ENCODE peak calls at places on chromosomes 7 and 10, in four cellular contexts. O is endothelial cell of umbilical vein, U is IMR-90, R is stomach. N is an unnamed sample. For H3K27me3, H3K4me1 and H3K36me3, the result is how much of the 10 kb centered on the place peaks cover.

GRCh38 chr7:128869138-128869943 is 6.7 kb downstream of the ATP6V1F start:
- DNase-seq in O (peak), R (peak), U (peak), N (no peak)

GRCh38 chr7:84674236-84674913 is 479.8 kb upstream of the SEMA3A start:
- DNase-seq in U (no peak), R (no peak), O (peak), N (no peak)

GRCh38 chr7:52021343-52021742 is 704.7 kb upstream of the COBL start:
- DNase-seq in R (no peak), O (no peak), U (no peak), N (no peak)

GRCh38 chr10:62043493-62043938 is 142.0 kb downstream of the ARID5B start:
- DNase-seq in R (no peak), O (no peak), U (peak), N (no peak)

GRCh38 chr10:115171392-115171960 is 78.3 kb downstream of the ATRNL1 start:
- DNase-seq in O (peak), U (no peak), R (no peak), N (no peak)

GRCh38 chr10:113958631-113959382 is 84.9 kb upstream of the ADRB1 start:
- DNase-seq in U (peak), O (peak), R (peak), N (no peak)

GRCh38 chr10:86888585-86889381 is 68.6 kb downstream of the MMRN2 start:
- DNase-seq in R (no peak), O (peak), U (peak), N (no peak)

GRCh38 chr10:117476281-117476680 is 66.3 kb upstream of the EMX2 start:
- DNase-seq in U (no peak), R (no peak), O (no peak), N (no peak)

GRCh38 chr7:1749864-1750466 is 79.9 kb downstream of the ELFN1 start:
- DNase-seq in O (no peak), U (no peak), R (no peak), N (no peak)

GRCh38 chr10:79995979-79996629 is 47.2 kb upstream of the SFTPD start:
- DNase-seq in O (no peak), U (no peak), R (no peak), N (no peak)

GRCh38 chr10:105148456-105148855 is 507.4 kb downstream of the SORCS3 start:
- DNase-seq in R (no peak), O (no peak), U (no peak), N (no peak)

GRCh38 chr10:13162013-13162364 is 631 bp downstream of the MCM10 start:
- DNase-seq in R (no peak), O (peak), U (no peak), N (no peak)

GRCh38 chr7:112205348-112206237 is 606 bp downstream of the DOCK4 start:
- DNase-seq in U (peak), O (peak), R (peak), N (no peak)

GRCh38 chr7:91789558-91789957 is 90.9 kb downstream of the MTERF1 start:
- DNase-seq in R (no peak), O (no peak), U (no peak), N (no peak)

GRCh38 chr7:98110249-98111022 is 3.8 kb downstream of the LMTK2 start:
- DNase-seq in U (peak), R (peak), O (peak), N (no peak)

GRCh38 chr7:145434811-145435210 is 599.0 kb upstream of the TPK1 start:
- DNase-seq in U (no peak), O (no peak), R (no peak), N (no peak)

GRCh38 chr10:131806646-131807317 is 94.0 kb upstream of the PPP2R2D start:
- DNase-seq in O (no peak), U (no peak), R (peak), N (no peak)

GRCh38 chr7:114026486-114027089 is 107.8 kb upstream of the PPP1R3A start:
- DNase-seq in U (peak), O (peak), R (no peak), N (peak)

GRCh38 chr7:131557521-131558385 is 1.3 kb upstream of the PODXL start:
- DNase-seq in R (peak), O (peak), U (no peak), N (peak)

GRCh38 chr10:43687373-43687772 is 38.7 kb upstream of the ZNF32 start:
- DNase-seq in U (no peak), O (no peak), R (no peak), N (no peak)

GRCh38 chr7:137717811-137718271 is 128.9 kb downstream of the DGKI start:
- DNase-seq in R (no peak), U (peak), O (no peak), N (no peak)

GRCh38 chr7:149765399-149766121 is 7.8 kb downstream of the ZNF467 start:
- DNase-seq in O (no peak), U (no peak), R (no peak), N (no peak)

GRCh38 chr10:118595598-118596425 is at the start of gene PRLHR:
- DNase-seq in R (no peak), U (peak), O (no peak), N (peak)

GRCh38 chr10:32112055-32112454 is 55.8 kb upstream of the KIF5B start:
- DNase-seq in R (no peak), O (peak), U (peak), N (no peak)

GRCh38 chr10:6877351-6878066 is 297.4 kb upstream of the PRKCQ start:
- DNase-seq in U (no peak), O (no peak), R (no peak), N (no peak)

GRCh38 chr10:98340261-98340675 is 72.3 kb upstream of the LOXL4 start:
- DNase-seq in O (no peak), R (no peak), U (peak), N (no peak)

GRCh38 chr10:47048533-47048905 is 137.3 kb downstream of the PTPN20 start:
- DNase-seq in U (no peak), O (no peak), R (peak), N (no peak)

DNA sequence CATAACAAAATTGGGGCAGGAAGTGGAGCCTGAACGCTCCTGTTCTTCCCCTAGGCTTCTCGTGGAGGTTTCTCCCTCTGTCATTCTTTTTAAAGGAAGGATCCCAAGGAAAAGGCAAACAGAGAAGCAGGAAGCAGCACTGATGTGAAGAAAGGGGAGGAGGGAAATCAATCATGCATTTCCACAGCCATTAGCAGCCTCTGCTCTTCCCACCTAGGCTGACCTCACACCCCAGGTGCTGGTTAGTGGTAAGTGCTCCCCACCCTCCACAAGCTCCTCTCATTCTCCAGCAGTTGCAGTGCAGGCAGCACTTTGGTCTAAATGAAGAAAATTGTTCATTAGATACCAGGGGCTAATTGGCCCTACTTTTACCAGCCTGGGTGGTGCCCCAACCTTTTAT is 2.6 kb downstream of the CRHR2 start:
- DNase-seq in R (no peak), O (no peak), U (no peak), N (no peak)
- H3K27me3 ChIP-seq in R (under half), O (half or more), U (half or more), N (under half)

GRCh38 chr7:44463169-44463808 is 27.2 kb downstream of the NUDCD3 start:
- DNase-seq in R (no peak), O (no peak), U (no peak), N (no peak)
- H3K4me1 ChIP-seq in R (under half), O (half or more), U (under half), N (under half)

DNA sequence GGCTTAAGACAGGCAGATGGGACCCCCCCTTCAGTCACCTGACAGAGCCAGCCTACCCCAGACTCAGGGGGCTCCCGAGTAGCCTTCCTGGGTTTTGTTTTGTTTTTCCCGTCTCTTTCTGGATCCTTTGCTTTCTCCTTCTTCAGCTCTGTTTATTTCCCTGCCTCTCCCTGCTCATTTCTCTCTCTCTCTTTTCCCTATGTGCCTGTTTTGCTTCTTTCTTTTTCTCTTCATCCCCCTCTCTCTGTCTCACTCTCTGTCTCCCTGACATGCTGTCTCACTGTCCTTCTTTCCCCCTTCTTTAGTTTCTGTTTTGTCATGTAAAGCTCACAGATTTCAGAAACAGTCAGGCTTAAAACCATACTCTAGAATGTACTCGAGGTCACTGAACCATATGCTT is 38.2 kb upstream of the SLC29A3 start:
- DNase-seq in U (no peak), R (no peak), O (no peak), N (no peak)
- H3K36me3 ChIP-seq in U (under half), R (under half), O (under half), N (under half)

GRCh38 chr10:36583690-36584089 is 541.7 kb upstream of the ANKRD30A start:
- DNase-seq in O (no peak), U (no peak), R (no peak), N (no peak)
- H3K27me3 ChIP-seq in O (under half), U (under half), R (under half), N (under half)

N was measured in iPS DF 6.9.